ENCODE peak calls at places on chromosomes 6 and 20, in six cellular contexts. T is CD8-positive, alpha-beta T cell; R is GM23338; V is CD4-positive, alpha-beta T cell; B is kidney; A is dorsolateral prefrontal cortex. U is an unnamed sample.
A peak's percentile ranks its signal among the peaks of the same experiment; 100 is the strongest.

GRCh38 chr6:145508107-145508506 is 227.2 kb downstream of the EPM2A start:
- DNase-seq in T (no peak), R (peak; percentile 75), V (no peak), B (no peak), A (no peak), U (no peak)

GRCh38 chr6:1940381-1940780 is 305.0 kb downstream of the GMDS start:
- DNase-seq in T (no peak), R (no peak), V (no peak), B (no peak), A (no peak), U (no peak)

GRCh38 chr6:164109770-164110140 is 695.2 kb downstream of the QKI start:
- DNase-seq in T (no peak), R (peak; percentile 69), V (no peak), B (no peak), A (no peak), U (no peak)

GRCh38 chr6:82589509-82590206 is 226.0 kb downstream of the TPBG start:
- DNase-seq in T (no peak), R (peak; percentile 75), V (no peak), B (no peak), A (no peak), U (no peak)

GRCh38 chr6:160137989-160138835 is 16.6 kb downstream of the SLC22A1 start:
- DNase-seq in T (peak; percentile 43), R (peak; percentile 75), V (peak; percentile 49), B (no peak), A (no peak), U (no peak)

GRCh38 chr6:110105296-110105695 is 74.2 kb downstream of the WASF1 start:
- DNase-seq in T (no peak), R (no peak), V (no peak), B (no peak), A (no peak), U (no peak)

GRCh38 chr6:72861059-72861458 is 239.2 kb downstream of the KCNQ5 start:
- DNase-seq in T (no peak), R (no peak), V (no peak), B (no peak), A (no peak), U (no peak)

GRCh38 chr6:128275681-128276080 is 244.7 kb downstream of the PTPRK start:
- DNase-seq in T (no peak), R (no peak), V (no peak), B (no peak), A (no peak), U (no peak)

GRCh38 chr20:32971703-32972161 is 32.5 kb downstream of the SUN5 start:
- DNase-seq in T (no peak), R (no peak), V (no peak), B (peak; percentile 39), A (peak; percentile 35), U (no peak)
- H3K27ac ChIP-seq in T (peak overlapping the region; percentile 73), R (peak overlapping the region; percentile 47), V (peak overlapping the region; percentile 98), B (no peak overlapping the region), A (peak overlapping the region; percentile 53), U (peak overlapping the region; percentile 24)

DNA sequence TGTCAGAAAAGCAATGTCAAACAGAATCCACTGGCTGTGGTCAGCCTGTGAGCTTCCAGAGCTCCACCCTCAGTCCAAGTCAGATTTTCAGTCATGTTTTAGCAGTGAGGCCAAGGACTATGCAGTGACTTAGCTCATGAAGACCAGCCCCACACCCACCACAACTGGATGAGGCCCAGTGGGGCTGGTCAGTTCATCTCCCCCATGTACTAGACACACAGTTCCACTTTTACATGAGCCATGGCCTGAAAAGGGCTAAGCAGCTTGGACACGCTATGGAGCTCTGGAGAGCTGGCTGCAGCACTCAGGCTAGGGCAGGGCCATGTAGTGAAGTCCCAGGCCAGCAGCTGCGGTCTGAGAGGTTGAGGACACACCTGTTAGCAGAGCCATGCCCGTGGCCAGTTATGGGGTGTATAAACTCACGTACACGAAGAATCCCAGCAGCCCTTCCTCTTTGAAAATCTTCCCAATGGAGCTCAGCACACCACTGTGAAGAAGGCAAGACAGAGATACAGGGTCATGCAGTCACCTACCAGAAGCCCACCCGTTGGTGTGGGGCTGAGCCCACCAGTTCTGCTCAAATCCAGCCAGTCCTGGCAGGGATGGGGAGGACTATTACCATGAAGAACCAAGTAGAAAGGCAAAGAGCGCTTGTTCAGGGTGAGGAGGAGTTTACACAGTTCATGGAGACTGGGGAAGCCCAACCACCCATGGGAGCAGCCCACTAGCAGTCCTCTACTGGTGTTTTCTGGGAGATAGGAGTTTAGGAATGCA is 10.6 kb downstream of the MTCH1 start:
- DNase-seq in T (no peak), R (no peak), V (no peak), B (no peak), A (no peak), U (no peak)
- H3K27ac ChIP-seq in T (no peak overlapping the region), R (no peak overlapping the region), V (no peak overlapping the region), B (no peak overlapping the region), A (no peak overlapping the region), U (no peak overlapping the region)

GRCh38 chr20:63287697-63288580 is 5.0 kb upstream of the COL20A1 start:
- DNase-seq in T (no peak), R (no peak), V (no peak), B (peak; percentile 67), A (no peak), U (no peak)

GRCh38 chr20:63286781-63287696 is 5.9 kb upstream of the COL20A1 start:
- DNase-seq in T (no peak), R (no peak), V (no peak), B (peak; percentile 53), A (no peak), U (no peak)

GRCh38 chr20:63290136-63290676 is 2.8 kb upstream of the COL20A1 start:
- DNase-seq in T (no peak), R (no peak), V (no peak), B (no peak), A (no peak), U (no peak)

GRCh38 chr20:63289311-63290135 is 3.5 kb upstream of the COL20A1 start:
- DNase-seq in T (no peak), R (no peak), V (no peak), B (peak; percentile 75), A (no peak), U (no peak)

DNA sequence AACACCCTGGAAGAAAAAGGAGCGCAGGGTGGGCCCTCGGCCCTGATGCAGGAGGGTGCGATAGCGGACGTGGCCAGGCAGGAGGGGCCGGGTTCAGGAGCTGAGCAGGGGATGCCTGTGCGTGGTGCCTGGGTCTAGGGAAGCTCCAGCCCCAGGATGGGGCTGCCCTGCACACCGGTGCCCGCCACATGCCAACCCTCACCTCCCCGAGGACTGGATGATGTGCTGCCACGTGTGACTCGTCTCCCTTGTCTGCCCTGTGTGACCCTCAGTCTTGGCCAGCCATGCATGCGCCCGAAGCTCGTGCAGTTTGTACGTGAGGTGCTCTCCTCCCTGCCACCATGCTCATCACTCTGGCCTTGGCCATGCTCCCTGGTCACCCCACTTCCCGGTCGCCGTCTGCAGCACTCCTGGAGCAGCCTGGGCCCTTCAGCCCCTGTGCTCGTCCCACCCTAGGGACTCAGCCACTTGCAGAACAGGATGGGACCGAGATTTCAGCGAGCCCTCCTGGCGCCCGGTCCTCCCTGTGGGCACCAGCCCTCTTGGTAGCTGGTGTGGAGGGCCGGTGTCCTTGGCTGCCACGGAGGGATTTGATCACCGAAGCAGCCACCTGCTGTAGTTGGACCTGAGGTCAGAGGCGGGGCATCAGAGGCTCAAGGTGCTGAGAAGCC is 4.3 kb upstream of the COL20A1 start:
- DNase-seq in T (no peak), R (no peak), V (no peak), B (peak; percentile 72), A (no peak), U (no peak)
- H3K27ac ChIP-seq in T (no peak overlapping the region), R (no peak overlapping the region), V (no peak overlapping the region), B (no peak overlapping the region), A (no peak overlapping the region), U (no peak overlapping the region)

GRCh38 chr6:16134430-16134829 is 5.5 kb downstream of the MYLIP start:
- DNase-seq in T (no peak), R (no peak), V (no peak), B (no peak), A (no peak), U (no peak)
- H3K27ac ChIP-seq in T (no peak overlapping the region), R (no peak overlapping the region), V (no peak overlapping the region), B (no peak overlapping the region), A (no peak overlapping the region), U (no peak overlapping the region)

GRCh38 chr6:46491201-46491788 is at the start of gene RCAN2:
- DNase-seq in T (no peak), R (peak; percentile 91), V (no peak), B (peak; percentile 87), A (peak; percentile 79), U (no peak)
- H3K27ac ChIP-seq in T (no peak within 1 kb of the TSS), R (peak within 1 kb of the TSS; percentile 88), V (no peak within 1 kb of the TSS), B (peak within 1 kb of the TSS; percentile 85), A (peak within 1 kb of the TSS; percentile 90), U (peak within 1 kb of the TSS; percentile 91)

U was measured in caudate nucleus.